ENCODE peak calls at places on chromosomes 7 and 10, in ten cellular contexts. A, K, F, L, T, O, X, R, J and E are unnamed samples.

GRCh38 chr7:120987280-120987679 is 1.2 kb upstream of the CPED1 start:
- DNase-seq in A (no peak), K (no peak), F (no peak), L (no peak), T (no peak), O (no peak), X (no peak), R (no peak), J (no peak), E (no peak)

GRCh38 chr10:17206210-17206709 is 4.8 kb upstream of the TRDMT1 start:
- DNase-seq in A (peak), K (no peak), F (no peak), L (no peak), T (no peak), O (no peak), X (peak), R (peak), J (peak), E (no peak)

GRCh38 chr10:59702347-59702746 is 7.3 kb downstream of the SLC16A9 start:
- DNase-seq in A (peak), K (no peak), F (no peak), L (no peak), T (no peak), O (peak), X (no peak), R (no peak), J (no peak), E (no peak)

GRCh38 chr7:26083113-26083512 is 68.9 kb upstream of the NFE2L3 start:
- DNase-seq in A (peak), K (no peak), F (no peak), L (no peak), T (no peak), O (no peak), X (no peak), R (no peak), J (no peak), E (no peak)

GRCh38 chr10:82252081-82252480 is 377.1 kb downstream of the NRG3 start:
- DNase-seq in A (no peak), K (no peak), F (no peak), L (no peak), T (no peak), O (no peak), X (no peak), R (no peak), J (no peak), E (no peak)

GRCh38 chr10:18501198-18501597 is 150.2 kb downstream of the NSUN6 start:
- DNase-seq in A (peak), K (no peak), F (no peak), L (no peak), T (no peak), O (no peak), X (no peak), R (no peak), J (no peak), E (no peak)

GRCh38 chr10:48456808-48457761 is 147.8 kb downstream of the ARHGAP22 start:
- DNase-seq in A (no peak), K (no peak), F (peak), L (no peak), T (no peak), O (no peak), X (no peak), R (peak), J (no peak), E (no peak)

GRCh38 chr7:26603631-26604030 is 260.8 kb downstream of the SKAP2 start:
- DNase-seq in A (peak), K (no peak), F (no peak), L (no peak), T (no peak), O (no peak), X (no peak), R (no peak), J (no peak), E (no peak)

GRCh38 chr7:48085942-48086341 is 3.1 kb upstream of the UPP1 start:
- DNase-seq in A (no peak), K (no peak), F (no peak), L (no peak), T (no peak), O (no peak), X (no peak), R (no peak), J (no peak), E (no peak)

GRCh38 chr7:148084138-148084537 is 506.4 kb upstream of the C7orf33 start:
- DNase-seq in A (peak), K (no peak), F (no peak), L (peak), T (peak), O (peak), X (peak), R (peak), J (peak), E (peak)

GRCh38 chr7:27709137-27710075 is 30.6 kb upstream of the TAX1BP1 start:
- DNase-seq in A (peak), K (no peak), F (no peak), L (no peak), T (no peak), O (no peak), X (no peak), R (no peak), J (no peak), E (no peak)

GRCh38 chr10:122124342-122124741 is 135.4 kb downstream of the TACC2 start:
- DNase-seq in A (no peak), K (no peak), F (no peak), L (no peak), T (no peak), O (no peak), X (no peak), R (no peak), J (no peak), E (no peak)

GRCh38 chr10:84334806-84335205 is 6.4 kb downstream of the CCSER2 start:
- DNase-seq in A (no peak), K (no peak), F (no peak), L (no peak), T (no peak), O (no peak), X (no peak), R (no peak), J (no peak), E (no peak)

GRCh38 chr10:3119796-3120459 is 52.6 kb downstream of the PFKP start:
- DNase-seq in A (peak), K (no peak), F (no peak), L (no peak), T (no peak), O (no peak), X (no peak), R (no peak), J (no peak), E (peak)

GRCh38 chr7:133309333-133309732 is 56.5 kb downstream of the EXOC4 start:
- DNase-seq in A (no peak), K (no peak), F (no peak), L (no peak), T (no peak), O (no peak), X (no peak), R (no peak), J (no peak), E (no peak)

GRCh38 chr7:94540428-94540827 is 30.8 kb downstream of the CASD1 start:
- DNase-seq in A (no peak), K (no peak), F (no peak), L (no peak), T (no peak), O (no peak), X (no peak), R (no peak), J (no peak), E (no peak)

GRCh38 chr10:90813592-90814365 is 44.1 kb downstream of the HTR7 start:
- DNase-seq in A (no peak), K (no peak), F (no peak), L (no peak), T (no peak), O (no peak), X (no peak), R (no peak), J (no peak), E (no peak)

GRCh38 chr7:97004931-97005763 is at the start of gene DLX6:
- DNase-seq in A (no peak), K (peak), F (no peak), L (peak), T (peak), O (peak), X (no peak), R (peak), J (no peak), E (peak)

GRCh38 chr10:100734295-100735086 is 10.9 kb upstream of the PAX2 start:
- DNase-seq in A (no peak), K (no peak), F (no peak), L (no peak), T (no peak), O (no peak), X (no peak), R (no peak), J (no peak), E (no peak)